ENCODE peak calls at places on chromosomes 16 and 17, in nine cellular contexts. J is fibroblast of lung; W is hypothalamus; D is HEK293T; C is Calu3; A is testis; T is NCI-H748 treated with DMSO at 0.1 percent for 48 hours; P is activated CD4-positive, alpha-beta memory T cell treated with anti-CD3 and anti-CD28 coated beads, Interleukin-2, amount 10 ng/mL, durations not matched to agents 7 days and 5 days; L is iPS DF 19.7. B is an unnamed sample.

GRCh38 chr16:14177704-14178103 is 106.6 kb downstream of the MRTFB start:
- DNase-seq in J (no peak), W (no peak), D (no peak), C (no peak), A (no peak), T (no peak), P (no peak), L (no peak), B (no peak)

GRCh38 chr17:44002141-44002848 is 2.1 kb upstream of the NAGS start:
- DNase-seq in J (peak; percentile 54), W (no peak), D (no peak), C (no peak), A (no peak), T (no peak), P (no peak), L (no peak), B (no peak)

GRCh38 chr17:44909681-44910144 is 5.6 kb downstream of the GFAP start:
- DNase-seq in J (peak; percentile 85), W (no peak), D (no peak), C (no peak), A (no peak), T (no peak), P (no peak), L (no peak), B (no peak)

GRCh38 chr16:35743101-35743692 is 2283.8 kb downstream of the TP53TG3F start:
- DNase-seq in J (no peak), W (no peak), D (no peak), C (no peak), A (no peak), T (no peak), P (no peak), L (no peak), B (no peak)

GRCh38 chr17:50347087-50347893 is 1.4 kb downstream of the XYLT2 start:
- DNase-seq in J (no peak), W (no peak), D (no peak), C (no peak), A (no peak), T (no peak), P (no peak), L (no peak), B (no peak)

GRCh38 chr17:77115947-77116346 is 24.8 kb upstream of the SEC14L1 start:
- DNase-seq in J (no peak), W (no peak), D (no peak), C (no peak), A (no peak), T (no peak), P (no peak), L (no peak), B (no peak)

GRCh38 chr16:54934536-54935410 is 4.1 kb downstream of the IRX5 start:
- DNase-seq in J (peak; percentile 62), W (no peak), D (no peak), C (no peak), A (no peak), T (peak; percentile 9), P (no peak), L (no peak), B (no peak)

GRCh38 chr17:76560877-76561221 is 21.0 kb downstream of the PRCD start:
- DNase-seq in J (no peak), W (no peak), D (no peak), C (no peak), A (no peak), T (no peak), P (no peak), L (no peak), B (no peak)

GRCh38 chr16:1331712-1332617 is 1.5 kb upstream of the BAIAP3 start:
- DNase-seq in J (peak; percentile 25), W (peak; percentile 37), D (no peak), C (peak; percentile 93), A (no peak), T (peak; percentile 82), P (peak; percentile 75), L (peak; percentile 88), B (no peak)

GRCh38 chr17:45111838-45112237 is 20.5 kb downstream of the PLCD3 start:
- DNase-seq in J (no peak), W (no peak), D (no peak), C (no peak), A (no peak), T (no peak), P (no peak), L (no peak), B (no peak)

GRCh38 chr17:77364381-77364911 is 223.7 kb downstream of the SEC14L1 start:
- DNase-seq in J (no peak), W (no peak), D (no peak), C (no peak), A (no peak), T (no peak), P (no peak), L (no peak), B (no peak)

GRCh38 chr16:73572135-73572534 is 524.2 kb upstream of the ZFHX3 start:
- DNase-seq in J (no peak), W (peak; percentile 10), D (no peak), C (peak; percentile 64), A (no peak), T (no peak), P (no peak), L (no peak), B (no peak)

GRCh38 chr17:73643012-73643845 is 1.0 kb downstream of the SDK2 start:
- DNase-seq in J (peak; percentile 4), W (peak; percentile 33), D (peak; percentile 65), C (peak; percentile 43), A (peak; percentile 50), T (peak; percentile 11), P (peak; percentile 24), L (no peak), B (no peak)

GRCh38 chr17:54666559-54666958 is 234.1 kb upstream of the TOM1L1 start:
- DNase-seq in J (no peak), W (no peak), D (no peak), C (no peak), A (no peak), T (no peak), P (no peak), L (peak; percentile 15), B (no peak)

B was measured in CD4-positive, alpha-beta T cell.